ENCODE peak calls at places on chromosomes 5 and 9, in eight cellular contexts. W is left ventricle myocardium superior; O is GM12878; I is nucleus accumbens; B is ureter; D is lung microvascular endothelial cell; E is mucosa of gallbladder; J is stimulated activated CD4-positive, alpha-beta T cell treated with anti-CD3 and anti-CD28 coated beads, Interleukin-15, amount 100 ng/mL, for 1 hour. R is an unnamed sample.

GRCh38 chr9:70601000-70601929 is 186.8 kb upstream of the KLF9 start:
- DNase-seq in I (peak; percentile 88), B (peak; percentile 94), W (peak; percentile 98), D (peak; percentile 97), E (peak; percentile 94), J (no peak), O (no peak), R (peak; percentile 57)

GRCh38 chr5:150644496-150644895 is 4.0 kb downstream of the SYNPO start:
- DNase-seq in O (no peak), B (no peak), J (no peak), W (peak; percentile 76), D (peak; percentile 30), E (no peak), I (no peak), R (no peak)

GRCh38 chr5:80711938-80712337 is 57.2 kb upstream of the DHFR start:
- DNase-seq in O (no peak), I (peak; percentile 12), J (no peak), D (peak; percentile 16), B (no peak), W (no peak), E (no peak), R (no peak)

GRCh38 chr9:134475051-134475790 is 149.0 kb downstream of the RXRA start:
- DNase-seq in E (peak; percentile 77), B (peak; percentile 88), W (peak; percentile 86), J (peak; percentile 11), D (peak; percentile 65), O (no peak), I (peak; percentile 24), R (peak; percentile 19)

GRCh38 chr5:132406144-132406783 is 36.8 kb downstream of the SLC22A5 start:
- DNase-seq in D (no peak), W (no peak), I (no peak), E (no peak), O (no peak), B (no peak), J (no peak), R (no peak)

GRCh38 chr9:121278535-121279169 is 10.7 kb downstream of the GSN start:
- DNase-seq in O (peak; percentile 11), B (no peak), E (peak; percentile 80), D (peak; percentile 84), I (peak; percentile 62), W (peak; percentile 68), J (no peak), R (peak; percentile 60)

GRCh38 chr5:1110930-1111726 is 735 bp downstream of the SLC12A7 start:
- DNase-seq in D (no peak), E (no peak), O (no peak), W (peak; percentile 79), B (no peak), J (no peak), I (peak; percentile 54), R (no peak)

GRCh38 chr5:56012281-56012963 is 17.7 kb upstream of the IL6ST start:
- DNase-seq in W (peak; percentile 55), D (peak; percentile 49), O (no peak), I (no peak), J (no peak), B (no peak), E (no peak), R (no peak)

GRCh38 chr5:75640826-75641225 is 29.6 kb downstream of the ANKDD1B start:
- DNase-seq in W (no peak), I (no peak), E (no peak), D (peak; percentile 44), O (no peak), B (no peak), J (no peak), R (peak; percentile 37)

GRCh38 chr5:14131855-14132503 is 11.2 kb upstream of the TRIO start:
- DNase-seq in I (no peak), B (no peak), J (no peak), E (no peak), D (no peak), O (no peak), W (no peak), R (no peak)

GRCh38 chr9:118230319-118230718 is 526.1 kb downstream of the TLR4 start:
- DNase-seq in W (no peak), I (no peak), B (no peak), J (no peak), E (no peak), D (no peak), O (no peak), R (no peak)

GRCh38 chr5:43315262-43315661 is 2.0 kb upstream of the HMGCS1 start:
- DNase-seq in W (no peak), I (no peak), O (no peak), J (no peak), D (no peak), B (no peak), E (no peak), R (no peak)

GRCh38 chr9:86340356-86341006 is 13.7 kb downstream of the TUT7 start:
- DNase-seq in W (no peak), J (no peak), D (no peak), B (no peak), I (no peak), O (no peak), E (no peak), R (no peak)

GRCh38 chr5:3092664-3093063 is 341.2 kb upstream of the IRX2 start:
- DNase-seq in I (no peak), O (no peak), B (no peak), W (no peak), E (no peak), D (no peak), J (no peak), R (no peak)

GRCh38 chr5:16681761-16682335 is 65.1 kb upstream of the RETREG1 start:
- DNase-seq in O (no peak), E (no peak), J (no peak), B (no peak), I (no peak), D (no peak), W (no peak), R (no peak)

GRCh38 chr9:106228861-106229260 is 534.5 kb downstream of the TMEM38B start:
- DNase-seq in E (no peak), D (no peak), I (peak; percentile 1), W (peak; percentile 66), J (no peak), O (no peak), B (no peak), R (no peak)

R was measured in pulmonary artery endothelial cell.